ENCODE peak calls at places on chromosomes 7 and 10, in four cellular contexts. V is GM23248, U is neural progenitor cell, Z is PC-3. W is an unnamed sample.

GRCh38 chr10:79383974-79384606 is 36.8 kb downstream of the PPIF start:
- DNase-seq in V (no peak), U (no peak), Z (no peak), W (no peak)

GRCh38 chr7:7768977-7769376 is 50.6 kb upstream of the RPA3 start:
- DNase-seq in V (no peak), U (no peak), Z (no peak), W (no peak)

GRCh38 chr7:93551063-93551895 is 23.2 kb downstream of the CALCR start:
- DNase-seq in V (peak), U (peak), Z (peak), W (peak)

GRCh38 chr7:115941703-115942268 is 88.8 kb downstream of the TFEC start:
- DNase-seq in V (peak), U (no peak), Z (peak), W (no peak)

GRCh38 chr7:128172151-128172550 is 68.9 kb upstream of the LEP start:
- DNase-seq in V (no peak), U (no peak), Z (no peak), W (no peak)

GRCh38 chr10:6669269-6669859 is 89.3 kb upstream of the PRKCQ start:
- DNase-seq in V (peak), U (peak), Z (peak), W (peak)

GRCh38 chr10:77763453-77764430 is 126.1 kb upstream of the KCNMA1 start:
- DNase-seq in V (peak), U (peak), Z (peak), W (no peak)

GRCh38 chr10:70678757-70679489 is 6.6 kb downstream of the ADAMTS14 start:
- DNase-seq in V (peak), U (no peak), Z (no peak), W (no peak)

GRCh38 chr10:102778781-102779180 is 35.0 kb downstream of the WBP1L start:
- DNase-seq in V (no peak), U (no peak), Z (no peak), W (no peak)

GRCh38 chr7:148084138-148084537 is 506.4 kb upstream of the C7orf33 start:
- DNase-seq in V (peak), U (peak), Z (peak), W (peak)

GRCh38 chr7:40622830-40623507 is 488.2 kb downstream of the SUGCT start:
- DNase-seq in V (no peak), U (no peak), Z (no peak), W (no peak)

GRCh38 chr7:81584667-81585066 is 185.2 kb downstream of the HGF start:
- DNase-seq in V (peak), U (no peak), Z (no peak), W (no peak)

GRCh38 chr10:122471531-122472177 is 10.3 kb downstream of the HTRA1 start:
- DNase-seq in V (peak), U (no peak), Z (peak), W (no peak)

GRCh38 chr10:14975672-14976273 is 16.6 kb downstream of the MEIG1 start:
- DNase-seq in V (no peak), U (no peak), Z (no peak), W (no peak)

GRCh38 chr7:30888783-30889182 is 22.9 kb upstream of the AQP1 start:
- DNase-seq in V (peak), U (no peak), Z (peak), W (no peak)

DNA sequence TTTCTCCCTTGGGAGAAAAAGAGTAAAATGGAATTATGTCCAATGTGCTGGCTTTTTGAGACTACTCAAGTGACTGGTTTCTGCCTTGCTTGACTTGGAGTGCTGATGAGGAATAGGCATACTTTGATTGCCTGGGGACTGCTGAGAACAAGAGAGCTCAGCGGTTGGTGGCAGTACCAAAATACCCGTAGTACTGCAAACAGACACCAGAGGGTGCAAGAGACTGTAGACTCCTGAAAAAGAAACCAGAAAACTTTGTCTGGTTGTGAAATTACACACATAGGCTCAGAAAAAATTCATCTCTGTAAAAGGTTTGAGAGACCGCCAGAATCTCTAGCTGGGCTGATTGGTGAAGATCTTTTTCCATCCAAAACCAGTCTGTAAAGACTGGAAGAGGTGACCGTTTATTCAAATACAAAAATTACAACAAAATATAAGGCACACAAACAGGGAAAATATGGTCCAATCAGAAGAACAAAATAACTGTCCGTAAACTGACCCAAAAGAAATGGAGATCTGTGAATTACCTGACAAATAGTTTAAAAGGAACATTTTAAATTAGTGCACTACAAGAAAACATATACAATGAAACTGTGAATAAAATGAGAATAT is 18.5 kb downstream of the BICC1 start:
- DNase-seq in V (peak), U (peak), Z (peak), W (peak)
- TF ChIP-seq EZH2phosphoT487 in V (no peak), U (no peak), Z (no peak), W (no peak)

DNA sequence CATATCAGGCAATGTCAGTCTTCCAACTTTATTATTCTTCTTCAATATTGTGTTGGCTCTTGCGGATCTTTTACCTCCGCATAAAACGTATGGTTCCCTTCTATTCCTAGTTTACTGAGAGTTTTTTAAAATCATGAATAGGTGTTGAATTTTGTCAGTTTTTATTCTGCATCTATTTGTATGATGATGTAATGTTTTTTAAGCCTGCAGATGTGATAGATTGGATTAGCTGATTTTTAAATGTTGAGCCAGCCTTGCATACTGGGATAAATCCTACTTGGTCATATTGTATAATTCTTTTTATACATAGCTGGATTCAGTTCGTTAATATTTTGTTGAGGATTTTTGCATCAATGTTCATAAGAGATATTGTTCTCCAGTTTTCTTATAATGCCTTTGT is 9.2 kb upstream of the OR2F1 start:
- DNase-seq in V (no peak), U (no peak), Z (no peak), W (no peak)
- TF ChIP-seq EZH2phosphoT487 in V (no peak), U (no peak), Z (no peak), W (no peak)

GRCh38 chr7:151485006-151485732 is 34.5 kb downstream of the RHEB start:
- DNase-seq in V (peak), U (no peak), Z (peak), W (no peak)

GRCh38 chr7:151483700-151483960 is 36.1 kb downstream of the RHEB start:
- DNase-seq in V (no peak), U (no peak), Z (no peak), W (no peak)

GRCh38 chr7:151482883-151483699 is 36.6 kb downstream of the RHEB start:
- DNase-seq in V (no peak), U (no peak), Z (no peak), W (no peak)

GRCh38 chr7:151477867-151478266 is 37.9 kb upstream of the CRYGN start:
- DNase-seq in V (no peak), U (no peak), Z (no peak), W (no peak)

DNA sequence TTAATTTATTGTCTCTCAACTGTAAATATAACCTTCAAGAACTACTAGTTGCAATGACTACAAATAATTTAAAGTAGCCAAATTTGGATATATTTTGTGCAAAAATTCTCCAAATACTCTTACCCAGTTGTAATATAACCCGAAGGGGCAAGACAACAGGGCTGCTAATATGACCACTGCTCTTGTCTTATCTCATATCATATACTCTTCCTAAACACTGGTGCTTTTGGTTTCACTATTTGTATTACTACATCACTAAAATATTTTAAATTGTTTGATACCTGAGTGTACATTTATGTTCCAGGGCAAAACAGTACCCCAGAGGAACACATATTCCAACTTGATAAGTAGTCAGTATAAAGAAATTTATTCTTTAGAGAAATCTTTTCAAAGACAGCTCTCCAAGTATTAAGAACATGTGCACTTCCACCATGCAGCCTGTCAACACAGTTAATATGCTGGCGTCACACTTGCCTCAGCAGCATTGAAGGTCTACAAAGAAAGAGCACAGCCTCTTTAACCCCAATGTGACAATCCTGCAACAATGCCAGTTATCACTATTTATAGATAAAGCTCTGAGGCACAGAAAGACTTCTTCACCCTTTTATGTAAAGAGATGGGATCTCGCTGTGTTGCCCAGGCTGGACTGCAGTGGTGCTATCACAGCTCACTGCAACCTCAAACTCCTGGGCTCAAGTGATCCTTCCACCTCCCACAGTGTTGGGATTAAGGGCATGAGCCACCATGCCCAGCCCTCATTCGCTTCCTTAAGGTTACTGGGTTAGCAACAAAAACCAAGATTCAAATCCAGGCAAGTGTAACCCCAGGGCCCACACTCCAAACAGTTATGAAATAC is 37.8 kb downstream of the RHEB start:
- DNase-seq in V (no peak), U (no peak), Z (no peak), W (no peak)
- TF ChIP-seq EZH2phosphoT487 in V (no peak), U (no peak), Z (no peak), W (no peak)

GRCh38 chr7:146937836-146938235 is 821.2 kb downstream of the CNTNAP2 start:
- DNase-seq in V (no peak), U (no peak), Z (no peak), W (no peak)
- TF ChIP-seq EZH2phosphoT487 in V (no peak), U (no peak), Z (no peak), W (no peak)

GRCh38 chr10:51896849-51897248 is 197.5 kb upstream of the CSTF2T start:
- DNase-seq in V (peak), U (no peak), Z (no peak), W (no peak)
- TF ChIP-seq EZH2phosphoT487 in V (no peak), U (no peak), Z (no peak), W (no peak)

GRCh38 chr10:3872700-3873099 is 87.7 kb upstream of the KLF6 start:
- DNase-seq in V (no peak), U (no peak), Z (no peak), W (no peak)

GRCh38 chr10:3871424-3871996 is 86.5 kb upstream of the KLF6 start:
- DNase-seq in V (no peak), U (peak), Z (no peak), W (no peak)

GRCh38 chr10:3875842-3876235 is 90.8 kb upstream of the KLF6 start:
- DNase-seq in V (no peak), U (no peak), Z (no peak), W (no peak)

GRCh38 chr10:3874988-3875841 is 90.2 kb upstream of the KLF6 start:
- DNase-seq in V (no peak), U (no peak), Z (no peak), W (peak)

GRCh38 chr10:3873728-3874461 is 88.9 kb upstream of the KLF6 start:
- DNase-seq in V (peak), U (peak), Z (no peak), W (peak)
- TF ChIP-seq EZH2phosphoT487 in V (no peak), U (no peak), Z (no peak), W (no peak)

GRCh38 chr7:157419030-157419293 is 82.2 kb downstream of the DNAJB6 start:
- DNase-seq in V (no peak), U (no peak), Z (no peak), W (no peak)
- TF ChIP-seq EZH2phosphoT487 in V (no peak), U (no peak), Z (no peak), W (no peak)

W was measured in OCI-LY7.